ENCODE peak calls at places on chromosomes 7 and 10, in five cellular contexts. O, I, V, D and S are unnamed samples.

GRCh38 chr7:39353615-39354376 is 212.4 kb upstream of the YAE1 start:
- DNase-seq in O (no peak), I (peak), D (peak), V (no peak), S (peak)

GRCh38 chr10:113524539-113525490 is 28.0 kb upstream of the HABP2 start:
- DNase-seq in V (no peak), O (no peak), D (no peak), I (no peak), S (no peak)

GRCh38 chr7:50805425-50806130 is 22.9 kb upstream of the GRB10 start:
- DNase-seq in O (no peak), V (no peak), I (no peak), D (no peak), S (no peak)

GRCh38 chr10:78919111-78919966 is 149.4 kb upstream of the ZMIZ1 start:
- DNase-seq in O (no peak), V (no peak), D (no peak), I (no peak), S (no peak)

GRCh38 chr10:110527731-110528171 is 30.0 kb downstream of the DUSP5 start:
- DNase-seq in V (no peak), O (peak), D (no peak), I (no peak), S (no peak)

GRCh38 chr10:93461807-93462178 is 20.3 kb downstream of the MYOF start:
- DNase-seq in D (no peak), V (no peak), O (no peak), I (no peak), S (no peak)

GRCh38 chr7:55877308-55877707 is 9.9 kb upstream of the ZNF713 start:
- DNase-seq in I (no peak), D (no peak), O (no peak), V (no peak), S (no peak)

GRCh38 chr7:55180821-55181542 is 162.2 kb downstream of the EGFR start:
- DNase-seq in V (no peak), D (no peak), I (no peak), O (peak), S (no peak)

GRCh38 chr7:157552295-157552993 is 215.6 kb downstream of the DNAJB6 start:
- DNase-seq in D (no peak), V (no peak), O (no peak), I (no peak), S (no peak)

GRCh38 chr7:128394904-128395496 is 14.8 kb downstream of the IMPDH1 start:
- DNase-seq in D (no peak), V (no peak), I (no peak), O (no peak), S (no peak)

GRCh38 chr7:129376076-129376777 is 58.0 kb upstream of the STRIP2 start:
- DNase-seq in V (no peak), I (no peak), D (no peak), O (peak), S (peak)

GRCh38 chr7:12281026-12281425 is 69.9 kb downstream of the TMEM106B start:
- DNase-seq in O (no peak), I (no peak), V (no peak), D (no peak), S (no peak)

GRCh38 chr7:157692156-157693011 is 355.6 kb downstream of the DNAJB6 start:
- DNase-seq in V (no peak), I (no peak), O (no peak), D (peak), S (no peak)

GRCh38 chr7:111168182-111168581 is 77.3 kb downstream of the LRRN3 start:
- DNase-seq in V (no peak), O (no peak), D (no peak), I (no peak), S (no peak)

GRCh38 chr7:128954830-128955797 is 17.4 kb downstream of the IRF5 start:
- DNase-seq in V (no peak), O (no peak), I (no peak), D (no peak), S (no peak)

GRCh38 chr7:98319176-98319575 is 37.7 kb downstream of the BRI3 start:
- DNase-seq in D (no peak), I (no peak), V (no peak), O (no peak), S (no peak)

GRCh38 chr7:150745086-150745485 is 7.9 kb downstream of the GIMAP5 start:
- DNase-seq in V (no peak), I (no peak), O (no peak), D (no peak), S (no peak)

GRCh38 chr7:149742075-149742701 is 31.2 kb downstream of the ZNF467 start:
- DNase-seq in D (peak), V (no peak), I (peak), O (peak), S (peak)

GRCh38 chr10:31090894-31091607 is 59.4 kb upstream of the ZNF438 start:
- DNase-seq in V (peak), D (no peak), O (no peak), I (no peak), S (no peak)

GRCh38 chr10:1651280-1651975 is 85.9 kb downstream of the ADARB2 start:
- DNase-seq in D (no peak), O (no peak), V (no peak), I (no peak), S (no peak)

GRCh38 chr7:135801877-135802276 is 53.3 kb upstream of the FAM180A start:
- DNase-seq in V (no peak), I (no peak), O (no peak), D (no peak), S (no peak)

GRCh38 chr7:151990567-151990966 is 34.3 kb downstream of the GALNTL5 start:
- DNase-seq in D (no peak), I (no peak), O (no peak), V (no peak), S (no peak)

DNA sequence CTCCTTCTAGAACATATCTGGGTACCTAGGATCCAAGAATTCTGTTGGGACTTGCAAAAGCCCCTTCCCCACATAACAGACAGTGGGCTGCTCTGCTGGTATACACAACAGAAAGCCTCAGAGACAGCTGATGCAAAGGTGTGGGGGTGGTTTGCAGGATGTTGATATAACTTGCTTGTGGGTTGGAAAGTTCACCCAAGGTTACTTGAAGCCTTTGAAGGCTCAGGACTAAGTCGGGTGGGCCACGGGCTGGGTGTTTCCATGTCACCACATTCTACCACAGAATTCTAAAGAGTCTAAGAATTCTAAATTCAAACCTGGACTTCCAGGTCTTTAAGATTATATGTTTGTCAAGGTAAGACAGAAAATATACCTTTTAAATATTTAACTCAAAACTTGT is 7.4 kb upstream of the NRCAM start:
- DNase-seq in V (no peak), O (no peak), I (no peak), D (no peak), S (no peak)
- TF ChIP-seq SUZ12 in V (no peak), O (no peak), I (no peak), D (no peak), S (no peak)

DNA sequence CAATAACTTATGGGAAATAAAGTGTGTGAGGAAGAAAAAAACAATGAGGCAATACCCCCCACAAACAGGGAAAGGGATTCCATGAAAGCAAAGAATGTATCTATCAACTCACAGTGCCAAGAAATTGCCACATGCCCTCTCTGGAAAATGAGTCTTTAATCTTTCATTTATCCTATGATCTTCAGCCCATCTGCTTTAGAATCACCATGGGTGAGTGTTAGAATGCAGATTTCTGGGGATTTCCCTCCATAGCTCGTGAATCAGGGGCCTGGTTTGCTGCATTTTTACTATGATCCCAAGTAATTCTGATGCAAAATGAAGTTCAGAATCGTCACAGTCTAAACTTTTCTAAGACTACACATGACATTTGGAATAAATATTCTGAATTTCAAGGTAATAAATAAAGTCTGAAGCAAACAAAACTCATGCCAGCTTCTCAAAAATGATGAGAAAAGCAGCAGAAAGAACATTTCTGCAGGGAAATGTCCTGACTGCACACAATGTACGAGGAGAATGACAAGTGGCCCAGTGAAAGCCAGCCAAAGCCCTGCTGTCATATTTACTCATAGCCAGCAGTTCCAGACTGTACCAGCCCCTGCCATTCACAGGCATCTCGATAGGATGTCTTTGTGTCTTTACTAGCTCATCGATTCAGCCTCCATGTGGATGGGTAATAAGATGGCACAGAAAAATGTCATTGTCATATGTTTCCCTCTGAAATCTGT is 167.1 kb downstream of the ELMO1 start:
- DNase-seq in O (no peak), I (no peak), D (no peak), V (no peak), S (no peak)
- TF ChIP-seq SUZ12 in O (no peak), I (no peak), D (no peak), V (no peak), S (no peak)

GRCh38 chr7:99324966-99325596 is 617 bp upstream of the ARPC1A start:
- DNase-seq in I (no peak), O (no peak), D (no peak), V (no peak), S (peak)
- TF ChIP-seq SUZ12 in I (no peak), O (no peak), D (no peak), V (no peak), S (no peak)

GRCh38 chr10:48399551-48399950 is 93.1 kb downstream of the MAPK8 start:
- DNase-seq in O (no peak), I (no peak), V (no peak), D (no peak), S (no peak)

GRCh38 chr10:48400850-48401220 is 94.4 kb downstream of the MAPK8 start:
- DNase-seq in O (no peak), I (no peak), D (no peak), V (no peak), S (no peak)

GRCh38 chr10:48400129-48400849 is 93.8 kb downstream of the MAPK8 start:
- DNase-seq in V (no peak), I (no peak), D (no peak), O (no peak), S (no peak)

GRCh38 chr10:48406204-48406603 is 99.7 kb downstream of the MAPK8 start:
- DNase-seq in V (no peak), D (no peak), I (no peak), O (no peak), S (no peak)

DNA sequence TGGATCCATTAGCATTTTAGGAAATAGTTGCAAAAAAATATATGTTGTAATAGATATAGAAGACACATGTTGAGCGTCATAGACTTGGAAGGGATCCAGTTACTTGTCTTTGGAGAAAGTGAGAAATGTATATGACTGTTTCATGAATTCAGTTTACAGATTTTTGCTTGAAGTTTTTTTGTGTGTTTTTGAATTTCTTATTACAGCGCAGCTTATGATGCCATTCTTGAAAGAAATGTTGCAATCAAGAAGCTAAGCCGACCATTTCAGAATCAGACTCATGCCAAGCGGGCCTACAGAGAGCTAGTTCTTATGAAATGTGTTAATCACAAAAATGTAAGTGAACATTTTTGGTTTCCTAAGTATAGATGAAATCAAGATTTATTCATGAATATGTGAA is 98.2 kb downstream of the MAPK8 start:
- DNase-seq in V (no peak), I (no peak), D (no peak), O (no peak), S (no peak)
- TF ChIP-seq SUZ12 in V (no peak), I (no peak), D (no peak), O (no peak), S (no peak)

GRCh38 chr7:116501425-116502167 is 2.1 kb downstream of the CAV2 start:
- DNase-seq in O (no peak), D (no peak), I (no peak), V (no peak), S (no peak)

GRCh38 chr7:116505278-116505677 is 5.7 kb downstream of the CAV2 start:
- DNase-seq in I (no peak), O (no peak), V (no peak), D (no peak), S (no peak)

GRCh38 chr7:116503835-116504234 is 4.3 kb downstream of the CAV2 start:
- DNase-seq in D (no peak), I (no peak), V (no peak), O (no peak), S (no peak)

GRCh38 chr7:116500071-116500853 is 724 bp downstream of the CAV2 start:
- DNase-seq in V (no peak), D (no peak), O (no peak), I (no peak), S (peak)

DNA sequence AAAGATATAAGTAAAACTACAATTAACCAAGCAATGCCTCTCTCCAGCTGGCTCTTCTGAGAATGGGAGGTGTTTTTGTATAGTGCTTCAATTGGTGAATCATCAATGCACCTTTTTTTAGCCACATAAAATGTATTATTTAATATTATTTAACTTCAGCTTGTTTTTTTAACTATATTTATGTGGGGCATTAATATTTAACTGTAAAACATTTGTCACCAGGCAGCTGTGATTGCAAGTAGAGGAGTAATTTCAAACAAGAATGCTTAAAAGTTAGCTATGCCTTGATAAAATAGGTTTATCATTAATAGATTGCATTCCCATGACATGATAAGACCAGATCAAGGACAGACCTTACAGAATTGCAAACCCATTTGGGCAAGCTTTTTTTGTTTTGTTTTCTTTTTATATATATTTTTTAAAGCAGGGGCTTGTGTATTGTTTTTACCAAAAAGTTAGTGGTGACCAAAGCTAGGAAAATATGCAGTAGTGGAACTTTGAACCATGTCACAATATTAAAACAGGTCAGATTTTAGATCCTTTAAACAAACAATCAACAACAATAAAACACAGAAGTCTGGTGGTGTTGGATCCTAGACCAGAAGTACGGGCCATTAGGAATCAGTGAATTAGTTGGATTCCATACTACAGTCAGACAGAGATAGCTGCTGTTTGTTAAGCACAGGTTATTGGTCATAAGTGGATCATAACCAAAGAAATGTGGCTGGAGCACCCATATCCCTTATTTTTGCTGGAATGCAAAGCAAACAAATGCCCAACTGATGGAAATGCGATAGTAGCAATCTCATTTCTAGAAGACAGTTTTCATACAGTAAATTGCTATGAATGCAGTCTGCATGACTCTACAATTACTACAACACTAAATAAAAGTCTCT is 2.9 kb downstream of the CAV2 start:
- DNase-seq in O (no peak), V (no peak), I (no peak), D (no peak), S (no peak)
- TF ChIP-seq SUZ12 in O (no peak), V (no peak), I (no peak), D (no peak), S (no peak)

GRCh38 chr10:640673-641045 is 48.8 kb downstream of the DIP2C start:
- DNase-seq in V (no peak), O (no peak), D (no peak), I (no peak), S (no peak)

GRCh38 chr10:637771-638195 is 51.7 kb downstream of the DIP2C start:
- DNase-seq in O (no peak), D (no peak), I (no peak), V (no peak), S (no peak)

GRCh38 chr10:641149-642010 is 48.1 kb downstream of the DIP2C start:
- DNase-seq in D (no peak), I (no peak), O (no peak), V (no peak), S (no peak)

GRCh38 chr10:639001-639750 is 50.3 kb downstream of the DIP2C start:
- DNase-seq in I (no peak), D (no peak), O (no peak), V (no peak), S (no peak)

DNA sequence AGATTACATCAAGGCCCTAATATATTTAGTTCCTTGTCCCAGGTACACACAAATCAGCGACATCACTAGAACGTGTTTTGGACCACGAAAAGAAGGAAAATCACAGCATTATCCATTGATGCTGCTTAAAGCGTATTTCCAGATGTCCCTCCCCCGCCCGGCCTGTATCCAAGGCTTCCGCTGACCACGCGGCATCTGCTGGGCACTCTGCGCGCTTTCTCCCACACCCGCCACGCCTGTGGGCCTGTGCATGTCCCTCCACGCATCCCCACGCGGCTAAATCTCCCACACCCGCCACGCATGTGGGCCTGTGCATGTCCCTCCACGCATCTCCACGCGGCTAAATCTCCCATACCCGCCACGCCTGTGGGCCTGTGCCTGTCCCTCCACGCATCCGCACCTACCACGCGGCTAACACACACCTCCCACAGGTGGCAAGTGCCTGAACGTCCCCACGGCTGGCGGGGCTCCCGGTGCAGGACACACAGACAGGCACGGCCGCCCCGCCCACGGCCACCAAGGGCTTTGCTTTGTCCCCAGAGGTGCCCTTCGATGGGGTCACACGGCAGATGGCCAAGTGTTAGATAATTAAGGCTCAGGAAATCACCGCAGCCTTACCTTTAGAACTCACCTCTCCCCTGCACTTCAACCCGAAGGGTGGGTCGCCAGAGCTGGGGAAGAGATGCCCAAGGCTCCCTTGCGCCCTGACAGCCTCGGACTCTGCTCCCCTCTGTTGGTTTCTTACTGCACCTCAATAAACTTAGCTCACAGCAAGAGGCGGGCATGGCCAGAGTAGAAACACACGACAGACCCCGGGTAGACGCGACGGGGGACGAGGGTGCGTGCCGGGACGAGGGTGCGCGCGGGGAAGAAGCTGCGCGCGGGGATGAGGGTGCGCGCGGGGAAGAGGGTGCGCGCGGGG is 49.5 kb downstream of the DIP2C start:
- DNase-seq in I (no peak), O (no peak), D (no peak), V (no peak), S (no peak)
- TF ChIP-seq SUZ12 in I (no peak), O (no peak), D (no peak), V (no peak), S (no peak)

DNA sequence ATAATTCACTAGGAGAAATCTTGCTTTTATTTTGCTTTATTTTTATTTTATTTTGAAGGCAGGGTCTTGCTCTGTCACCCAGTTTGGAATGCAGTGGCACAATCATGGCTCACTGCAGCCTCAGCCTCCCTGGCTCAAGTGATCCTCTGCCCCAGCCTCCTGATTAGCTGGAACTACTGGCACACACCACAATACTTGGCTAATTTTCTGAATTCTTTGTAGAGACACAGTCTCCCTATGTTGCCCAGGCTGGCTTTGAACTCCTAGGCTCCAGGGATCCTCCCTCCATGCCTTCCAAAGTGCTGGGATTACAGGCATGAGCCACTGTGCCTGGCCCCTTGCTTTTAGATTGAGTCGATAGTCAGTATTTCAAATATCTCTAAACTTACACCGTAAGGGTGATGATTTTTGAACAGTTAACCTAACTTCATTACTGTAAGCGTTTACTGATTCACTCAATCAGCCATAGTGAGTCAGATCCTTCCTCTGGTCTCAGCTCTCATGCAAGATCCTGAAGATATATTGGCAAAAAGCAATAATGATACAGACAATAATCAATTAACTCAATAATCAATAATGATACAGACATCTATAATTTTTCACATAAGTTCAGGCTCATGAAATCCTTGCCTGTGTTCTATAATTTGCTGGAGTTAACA is 239.5 kb downstream of the KIAA1217 start:
- DNase-seq in I (no peak), V (no peak), O (no peak), D (no peak), S (no peak)
- TF ChIP-seq SUZ12 in I (no peak), V (no peak), O (no peak), D (no peak), S (no peak)

GRCh38 chr7:48144291-48144768 is 26.9 kb upstream of the ABCA13 start:
- DNase-seq in O (peak), V (no peak), I (no peak), D (no peak), S (no peak)
- TF ChIP-seq SUZ12 in O (no peak), V (no peak), I (no peak), D (no peak), S (no peak)